ENCODE peak calls at places on chromosomes 2 and 18, in four cellular contexts. G is cardiac fibroblast, K is right cardiac atrium, W is mesenchymal stem cell. E is an unnamed sample.
A peak's percentile ranks its signal among the peaks of the same experiment; 100 is the strongest.

GRCh38 chr2:189933911-189934399 is 128.6 kb downstream of the MSTN start:
- DNase-seq in G (peak; percentile 76), K (no peak), W (peak; percentile 51), E (peak; percentile 60)

GRCh38 chr2:153074207-153074606 is 355.8 kb downstream of the ARL6IP6 start:
- DNase-seq in G (no peak), K (no peak), W (no peak), E (no peak)

GRCh38 chr2:108288534-108289106 is at the start of gene SULT1C2:
- DNase-seq in G (no peak), K (no peak), W (no peak), E (peak; percentile 41)

GRCh38 chr18:9260388-9261380 is 73.9 kb upstream of the TWSG1 start:
- DNase-seq in G (peak; percentile 10), K (no peak), W (no peak), E (no peak)

GRCh38 chr2:218010116-218010837 is 7.5 kb upstream of the TNS1 start:
- DNase-seq in G (peak; percentile 58), K (peak; percentile 84), W (peak; percentile 56), E (no peak)

GRCh38 chr2:16044946-16045456 is 104.7 kb downstream of the MYCN start:
- DNase-seq in G (no peak), K (no peak), W (no peak), E (no peak)

GRCh38 chr2:33047939-33048338 is 101.2 kb downstream of the LTBP1 start:
- DNase-seq in G (no peak), K (no peak), W (no peak), E (no peak)

GRCh38 chr2:3403587-3404334 is 24.3 kb downstream of the TRAPPC12 start:
- DNase-seq in G (no peak), K (no peak), W (no peak), E (no peak)

GRCh38 chr2:125386074-125386473 is 1269.9 kb upstream of the GYPC start:
- DNase-seq in G (no peak), K (no peak), W (no peak), E (no peak)

DNA sequence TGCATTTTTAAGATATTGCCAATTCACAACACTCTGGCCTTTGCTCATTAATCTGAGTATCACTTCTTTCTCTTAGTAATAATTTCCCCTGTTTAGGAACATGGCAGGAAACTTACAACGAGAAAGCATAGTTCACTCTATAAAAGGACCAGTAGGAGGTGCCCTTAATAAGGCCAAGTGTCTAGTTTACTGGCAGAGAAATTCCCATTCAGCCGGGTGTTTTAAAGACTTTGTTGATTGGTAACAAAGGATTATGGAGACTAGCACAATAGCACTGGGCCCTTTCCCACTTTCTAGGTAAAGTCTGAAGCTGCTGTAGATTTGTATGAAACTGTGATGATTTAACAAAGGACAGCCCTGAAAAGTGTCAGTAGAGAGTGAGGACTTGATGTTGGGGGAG is 3.1 kb downstream of the DCC start:
- DNase-seq in G (no peak), K (no peak), W (no peak), E (no peak)
- H3K4me3 ChIP-seq in G (no peak overlapping the region), K (no peak overlapping the region), W (no peak overlapping the region), E (no peak overlapping the region)

DNA sequence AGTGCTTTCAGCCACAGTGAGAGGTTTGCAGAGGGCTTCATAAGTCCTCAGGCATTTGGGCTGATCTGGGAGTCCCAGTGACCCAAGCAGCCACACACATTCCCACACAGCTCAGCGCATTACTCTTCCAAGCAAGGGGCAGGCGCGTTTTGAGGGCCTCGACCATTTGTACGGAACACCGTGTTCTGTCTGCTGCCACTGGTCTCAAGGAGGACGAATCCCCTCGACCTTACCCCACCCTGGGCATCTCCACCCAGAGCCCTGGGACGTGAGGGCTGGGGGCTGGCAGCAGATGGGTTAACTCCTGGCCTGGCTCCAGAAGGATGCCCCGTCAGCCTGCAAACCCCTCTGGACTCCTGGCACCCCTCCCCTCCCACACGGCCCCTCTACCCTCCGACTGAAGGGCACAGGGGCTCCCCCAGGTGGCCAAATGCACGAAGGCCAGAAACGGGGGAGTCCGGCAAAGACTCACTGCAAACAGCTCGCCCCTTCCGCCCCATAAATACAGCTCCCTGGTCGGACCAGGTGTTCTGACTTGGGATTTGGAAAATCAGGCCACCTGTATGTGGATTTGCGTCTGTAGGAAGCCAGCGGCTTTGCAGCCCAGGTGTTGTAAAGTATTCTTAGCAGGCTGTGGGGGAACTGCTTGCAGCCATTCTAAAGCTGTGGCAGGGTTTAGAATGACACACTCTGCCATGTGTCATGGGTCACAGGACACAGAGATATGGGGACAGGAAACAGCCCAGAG is 33.6 kb upstream of the PTMA start:
- DNase-seq in G (peak; percentile 62), K (peak; percentile 91), W (peak; percentile 77), E (no peak)
- H3K4me3 ChIP-seq in G (no peak overlapping the region), K (no peak overlapping the region), W (no peak overlapping the region), E (no peak overlapping the region)

GRCh38 chr2:44951124-44951523 is 9.6 kb downstream of the SIX3 start:
- DNase-seq in G (no peak), K (no peak), W (no peak), E (no peak)

GRCh38 chr2:44952806-44953685 is 11.5 kb downstream of the SIX3 start:
- DNase-seq in G (no peak), K (no peak), W (no peak), E (no peak)

GRCh38 chr2:44952143-44952805 is 10.8 kb downstream of the SIX3 start:
- DNase-seq in G (peak; percentile 74), K (peak; percentile 66), W (peak; percentile 65), E (no peak)

GRCh38 chr2:44950646-44951045 is 9.1 kb downstream of the SIX3 start:
- DNase-seq in G (no peak), K (no peak), W (no peak), E (no peak)

GRCh38 chr2:44951714-44952113 is 10.2 kb downstream of the SIX3 start:
- DNase-seq in G (no peak), K (no peak), W (no peak), E (no peak)
- H3K4me3 ChIP-seq in G (peak overlapping the region; percentile 25), K (peak overlapping the region; percentile 41), W (peak overlapping the region; percentile 74), E (peak overlapping the region; percentile 25)

GRCh38 chr2:120474486-120474885 is 128.6 kb downstream of the INHBB start:
- DNase-seq in G (no peak), K (no peak), W (no peak), E (no peak)
- H3K4me3 ChIP-seq in G (no peak overlapping the region), K (no peak overlapping the region), W (no peak overlapping the region), E (no peak overlapping the region)

GRCh38 chr2:168993538-168993937 is 37.6 kb downstream of the ABCB11 start:
- DNase-seq in G (no peak), K (no peak), W (no peak), E (no peak)
- H3K4me3 ChIP-seq in G (no peak overlapping the region), K (no peak overlapping the region), W (no peak overlapping the region), E (no peak overlapping the region)

DNA sequence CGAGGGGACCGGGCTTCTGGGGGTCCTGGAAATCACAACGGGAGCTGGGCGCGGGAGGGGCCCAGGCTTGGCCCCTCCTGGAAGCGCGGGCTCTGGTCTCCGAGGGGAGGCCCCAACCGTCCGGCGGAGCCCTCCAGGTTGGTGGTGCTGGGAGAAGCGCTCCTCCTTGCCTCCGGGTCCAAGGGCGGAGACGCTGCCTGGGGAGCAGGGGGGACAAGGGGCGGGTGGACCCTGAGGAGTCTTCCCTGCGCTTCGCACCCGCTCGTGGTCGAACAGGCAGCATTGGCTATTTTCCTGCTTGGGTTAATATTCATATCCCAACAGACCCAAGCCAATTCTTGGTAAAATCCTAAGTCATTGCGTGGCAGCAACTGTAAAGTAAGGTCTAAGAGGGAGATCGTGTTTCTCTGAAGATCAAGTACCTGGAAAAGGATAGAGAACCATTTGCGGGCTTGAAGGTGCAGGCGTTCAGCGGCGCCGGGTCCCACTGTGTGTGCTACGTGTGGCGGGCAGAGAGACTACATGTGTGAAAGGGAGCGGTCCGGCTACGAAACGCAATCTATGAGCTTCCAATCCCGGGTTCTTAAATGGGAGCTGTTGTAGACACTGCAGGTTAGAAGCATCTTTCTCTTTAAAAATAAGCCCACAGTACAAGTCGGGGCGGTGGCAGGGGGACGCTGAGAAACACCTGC is 805 bp downstream of the CIDEA start:
- DNase-seq in G (no peak), K (no peak), W (no peak), E (no peak)
- H3K4me3 ChIP-seq in G (no peak overlapping the region), K (no peak overlapping the region), W (no peak overlapping the region), E (no peak overlapping the region)

GRCh38 chr2:136129601-136130000 is 11.7 kb upstream of the CXCR4 start:
- DNase-seq in G (no peak), K (no peak), W (no peak), E (no peak)
- H3K4me3 ChIP-seq in G (no peak overlapping the region), K (no peak overlapping the region), W (no peak overlapping the region), E (no peak overlapping the region)